ENCODE peak calls at places on chromosome 16, in ten cellular contexts. R is A549, F is sigmoid colon, Q is IMR-90, K is ovary, N is prostate gland, P is HepG2, X is right lobe of liver, Z is tibial nerve, H is Peyer's patch. D is an unnamed sample. For H3K4me1, the result is how much of the 10 kb centered on the place peaks cover.

GRCh38 chr16:70465999-70466811 is 11.8 kb downstream of the FCSK start:
- DNase-seq in Z (no peak), H (no peak), P (no peak), Q (no peak), R (no peak), K (no peak), N (no peak), F (no peak), X (no peak), D (no peak)

GRCh38 chr16:2749476-2749875 is 3.0 kb upstream of the SRRM2 start:
- DNase-seq in Q (no peak), K (no peak), R (no peak), P (no peak), F (no peak), H (no peak), Z (no peak), N (no peak), X (no peak), D (no peak)

GRCh38 chr16:48164907-48165715 is 9.3 kb upstream of the ABCC12 start:
- DNase-seq in Q (peak), Z (peak), H (peak), R (peak), F (peak), X (peak), P (peak), N (peak), K (peak), D (peak)

GRCh38 chr16:63613701-63614100 is 1508.2 kb downstream of the CDH11 start:
- DNase-seq in X (no peak), N (no peak), R (peak), P (peak), H (no peak), K (no peak), Q (peak), Z (no peak), F (no peak), D (no peak)

GRCh38 chr16:67481561-67482259 is 753 bp upstream of the ATP6V0D1 start:
- DNase-seq in Q (peak), R (no peak), H (peak), X (peak), N (no peak), K (peak), Z (peak), P (peak), F (peak), D (peak)

GRCh38 chr16:73213761-73214480 is 166.0 kb upstream of the ZFHX3 start:
- DNase-seq in H (no peak), K (no peak), Z (no peak), P (no peak), R (no peak), F (no peak), X (no peak), Q (peak), N (peak), D (no peak)

GRCh38 chr16:70302745-70303144 is 3.8 kb downstream of the DDX19B start:
- DNase-seq in R (no peak), Q (no peak), K (no peak), N (no peak), H (no peak), Z (no peak), F (no peak), P (no peak), X (no peak), D (no peak)

GRCh38 chr16:55672471-55672870 is 16.7 kb downstream of the SLC6A2 start:
- DNase-seq in R (no peak), F (no peak), Q (no peak), P (no peak), H (no peak), X (no peak), N (no peak), Z (peak), K (no peak), D (no peak)

GRCh38 chr16:71895679-71896385 is 501 bp downstream of the IST1 start:
- DNase-seq in Z (peak), Q (peak), H (peak), N (peak), K (no peak), P (no peak), R (peak), F (peak), X (peak), D (peak)

GRCh38 chr16:70703041-70703834 is 17.4 kb upstream of the MTSS2 start:
- DNase-seq in Q (peak), R (no peak), X (no peak), P (peak), N (peak), Z (no peak), H (no peak), K (peak), F (peak), D (no peak)

GRCh38 chr16:30131869-30132475 is 9.0 kb upstream of the MAPK3 start:
- DNase-seq in P (no peak), K (no peak), X (no peak), H (no peak), Q (no peak), N (no peak), F (no peak), Z (no peak), R (no peak), D (no peak)

GRCh38 chr16:65377131-65377649 is 255.3 kb upstream of the CDH11 start:
- DNase-seq in F (no peak), K (no peak), R (no peak), Q (no peak), Z (no peak), X (no peak), N (no peak), H (no peak), P (no peak), D (no peak)

GRCh38 chr16:9070295-9070694 is 21.1 kb upstream of the HAPSTR1 start:
- DNase-seq in N (no peak), H (no peak), Z (no peak), Q (no peak), F (no peak), P (no peak), K (no peak), R (no peak), X (no peak), D (no peak)

GRCh38 chr16:25950586-25951201 is 258.9 kb downstream of the HS3ST4 start:
- DNase-seq in P (no peak), H (no peak), N (no peak), F (no peak), K (no peak), Z (no peak), R (no peak), X (no peak), Q (no peak), D (no peak)

GRCh38 chr16:56547120-56547948 is 17.5 kb upstream of the MT4 start:
- DNase-seq in X (no peak), N (peak), K (no peak), R (no peak), Z (no peak), F (peak), P (no peak), H (no peak), Q (peak), D (no peak)

GRCh38 chr16:24723663-24724062 is 5.8 kb upstream of the TNRC6A start:
- DNase-seq in H (no peak), R (no peak), N (no peak), P (no peak), X (no peak), K (no peak), Q (peak), F (no peak), Z (no peak), D (no peak)

GRCh38 chr16:49545243-49545642 is 171.6 kb downstream of the C16orf78 start:
- DNase-seq in N (no peak), K (no peak), Q (no peak), P (no peak), H (no peak), Z (no peak), F (no peak), R (no peak), X (no peak), D (no peak)

GRCh38 chr16:27408012-27408601 is 6.1 kb downstream of the IL21R start:
- DNase-seq in X (no peak), F (no peak), N (no peak), Z (no peak), K (no peak), R (no peak), Q (peak), H (no peak), P (peak), D (no peak)

GRCh38 chr16:46974352-46974751 is 878 bp upstream of the DNAJA2 start:
- DNase-seq in P (peak), R (peak), K (no peak), F (no peak), Z (peak), Q (no peak), N (no peak), X (no peak), H (no peak), D (no peak)

GRCh38 chr16:13165024-13165423 is 263.6 kb downstream of the SHISA9 start:
- DNase-seq in K (no peak), Q (no peak), R (no peak), P (no peak), X (no peak), Z (no peak), N (no peak), F (no peak), H (no peak), D (no peak)

GRCh38 chr16:9047689-9048301 is 43.6 kb upstream of the HAPSTR1 start:
- DNase-seq in N (peak), H (peak), R (peak), X (peak), F (peak), K (peak), Q (peak), Z (peak), P (peak), D (peak)

GRCh38 chr16:22300427-22301071 is 3.3 kb downstream of the POLR3E start:
- DNase-seq in F (peak), N (peak), H (peak), X (peak), K (no peak), R (peak), Z (peak), Q (peak), P (peak), D (peak)

GRCh38 chr16:71536752-71537499 is 10.7 kb downstream of the CHST4 start:
- DNase-seq in K (no peak), X (no peak), N (no peak), H (no peak), P (no peak), Q (no peak), R (no peak), Z (no peak), F (no peak), D (no peak)

GRCh38 chr16:3459401-3460090 is 16.1 kb downstream of the NAA60 start:
- DNase-seq in N (no peak), F (no peak), P (no peak), X (no peak), R (no peak), H (no peak), K (peak), Q (peak), Z (no peak), D (no peak)

GRCh38 chr16:73032548-73033270 is 15.2 kb downstream of the ZFHX3 start:
- DNase-seq in P (no peak), X (no peak), K (no peak), Q (no peak), H (no peak), N (no peak), R (no peak), F (no peak), Z (no peak), D (no peak)

GRCh38 chr16:15403392-15403995 is 7.9 kb downstream of the MPV17L start:
- DNase-seq in K (no peak), N (no peak), Z (no peak), P (no peak), F (no peak), R (no peak), Q (no peak), X (no peak), H (no peak), D (no peak)

GRCh38 chr16:77211880-77212735 is 12.9 kb downstream of the SYCE1L start:
- DNase-seq in K (peak), H (peak), X (no peak), P (no peak), F (no peak), R (peak), N (peak), Q (no peak), Z (no peak), D (peak)

GRCh38 chr16:23134274-23134673 is 15.0 kb downstream of the USP31 start:
- DNase-seq in X (peak), K (peak), H (peak), Q (no peak), P (peak), N (no peak), R (no peak), F (no peak), Z (no peak), D (peak)

GRCh38 chr16:28592979-28593553 is 3.8 kb downstream of the SULT1A2 start:
- DNase-seq in N (no peak), R (no peak), X (no peak), H (no peak), K (no peak), Q (no peak), P (no peak), Z (no peak), F (no peak), D (no peak)

GRCh38 chr16:15829460-15829859 is 27.4 kb downstream of the MYH11 start:
- DNase-seq in H (peak), N (peak), Q (peak), Z (peak), X (no peak), R (no peak), K (peak), F (peak), P (no peak), D (no peak)

GRCh38 chr16:81443688-81444447 is 740 bp upstream of the CMIP start:
- DNase-seq in R (no peak), X (peak), H (peak), K (peak), N (no peak), F (peak), P (no peak), Q (no peak), Z (no peak), D (peak)

GRCh38 chr16:81446318-81447275 is 2.0 kb downstream of the CMIP start:
- DNase-seq in R (peak), X (peak), F (no peak), Z (no peak), H (peak), P (no peak), Q (peak), K (no peak), N (peak), D (peak)

GRCh38 chr16:81445926-81446317 is 1.3 kb downstream of the CMIP start:
- DNase-seq in P (no peak), H (no peak), R (no peak), K (no peak), F (no peak), Z (no peak), N (peak), X (no peak), Q (no peak), D (no peak)

GRCh38 chr16:81444448-81445121 is at the start of gene CMIP:
- DNase-seq in P (peak), H (peak), Q (peak), Z (peak), K (peak), X (peak), N (peak), F (peak), R (peak), D (peak)

GRCh38 chr16:81445143-81445922 is 725 bp downstream of the CMIP start:
- DNase-seq in H (peak), X (peak), Q (peak), N (no peak), P (no peak), Z (no peak), K (peak), R (no peak), F (peak), D (peak)
- H3K4me1 ChIP-seq in H (under half), X (under half), Q (under half), N (under half), P (half or more), Z (under half), K (under half), R (under half), F (half or more), D (under half)

GRCh38 chr16:85611455-85612190 is 1.5 kb upstream of the GSE1 start:
- DNase-seq in N (peak), P (peak), K (peak), Q (peak), F (peak), R (peak), X (peak), H (peak), Z (peak), D (peak)

GRCh38 chr16:85612801-85613608 is at the start of gene GSE1:
- DNase-seq in R (peak), X (peak), Z (peak), F (peak), P (peak), Q (peak), N (peak), K (peak), H (peak), D (peak)

GRCh38 chr16:85611205-85611454 is 2.0 kb upstream of the GSE1 start:
- DNase-seq in K (peak), Q (no peak), N (no peak), X (no peak), Z (no peak), P (no peak), F (no peak), H (peak), R (peak), D (no peak)

GRCh38 chr16:85613609-85614337 is 651 bp downstream of the GSE1 start:
- DNase-seq in N (peak), Z (peak), K (peak), Q (no peak), F (peak), P (peak), H (peak), X (peak), R (peak), D (peak)

DNA sequence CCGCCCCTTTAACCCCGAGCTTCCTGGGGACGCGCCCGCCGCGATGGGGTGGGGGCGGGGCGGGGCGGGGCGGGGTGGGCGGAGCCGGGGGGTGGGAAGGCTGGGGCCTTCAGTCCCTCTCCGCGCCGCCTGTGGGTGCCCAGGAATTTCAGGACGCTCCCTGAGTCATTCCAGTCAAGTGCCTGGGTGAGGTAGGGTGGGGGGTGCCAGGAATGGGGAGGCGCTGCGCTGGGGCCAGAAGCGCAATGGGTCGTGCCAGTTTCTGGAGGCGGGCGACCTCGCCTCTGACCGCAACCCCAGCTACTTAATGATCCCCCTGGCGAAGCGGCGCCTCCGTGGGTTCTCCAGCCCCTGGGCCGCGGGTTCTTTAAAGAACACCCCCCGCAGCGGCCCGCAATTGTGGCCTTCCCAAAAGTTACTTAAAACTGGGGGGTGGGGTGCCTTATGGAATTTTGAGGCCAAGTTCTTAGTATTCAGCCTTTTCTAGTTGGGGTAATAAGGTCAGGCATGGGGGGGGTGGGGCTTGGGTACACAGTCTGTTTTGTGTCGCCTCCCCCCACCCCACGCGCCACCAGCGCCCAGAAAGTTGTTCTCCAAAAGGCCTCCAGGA is 826 bp upstream of the GSE1 start:
- DNase-seq in X (peak), Q (peak), F (peak), N (peak), H (peak), Z (peak), R (peak), P (peak), K (peak), D (peak)
- TF ChIP-seq POLR2A in X (no peak), Q (peak), F (no peak), N (peak), H (no peak), Z (no peak), R (peak), P (peak), K (no peak), D (peak)

DNA sequence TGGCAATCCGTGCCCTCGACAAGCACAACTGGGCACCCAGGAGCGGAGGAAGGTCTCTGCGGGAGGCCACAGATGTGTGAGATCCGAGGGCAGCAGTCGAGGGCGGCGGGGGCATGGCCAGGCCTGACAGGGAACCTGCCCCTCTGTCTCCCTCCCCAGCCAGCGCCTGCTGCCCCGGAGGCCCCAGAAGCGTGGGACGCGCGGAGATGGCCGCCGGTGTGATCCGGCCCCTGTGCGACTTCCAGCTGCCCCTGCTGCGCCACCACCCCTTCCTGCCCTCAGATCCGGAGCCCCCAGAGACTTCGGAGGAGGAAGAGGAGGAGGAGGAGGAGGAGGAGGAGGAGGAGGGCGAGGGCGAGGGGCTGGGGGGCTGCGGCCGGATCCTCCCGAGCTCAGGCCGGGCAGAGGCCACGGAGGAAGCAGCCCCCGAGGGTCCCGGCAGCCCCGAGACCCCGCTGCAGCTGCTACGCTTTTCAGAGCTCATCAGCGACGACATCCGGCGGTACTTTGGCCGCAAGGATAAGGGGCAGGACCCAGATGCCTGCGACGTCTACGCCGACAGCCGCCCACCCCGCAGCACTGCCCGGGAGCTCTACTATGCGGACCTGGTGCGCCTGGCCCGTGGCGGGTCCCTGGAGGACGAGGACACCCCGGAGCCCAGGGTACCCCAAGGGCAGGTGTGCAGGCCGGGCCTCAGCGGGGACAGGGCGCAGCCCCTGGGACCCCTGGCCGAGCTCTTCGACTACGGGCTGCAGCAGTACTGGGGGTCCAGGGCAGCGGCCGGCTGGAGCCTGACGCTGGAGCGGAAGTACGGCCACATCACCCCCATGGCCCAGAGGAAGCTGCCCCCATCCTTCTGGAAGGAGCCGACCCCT is 1.7 kb downstream of the PERCC1 start:
- DNase-seq in X (no peak), N (no peak), F (no peak), R (no peak), P (no peak), Z (no peak), K (no peak), Q (no peak), H (no peak), D (no peak)
- H3K4me3 ChIP-seq in X (no peak), N (peak), F (no peak), R (no peak), P (no peak), Z (no peak), K (no peak), Q (no peak), H (peak), D (no peak)

GRCh38 chr16:79284760-79285159 is 315.8 kb downstream of the MAF start:
- DNase-seq in H (no peak), Z (no peak), F (no peak), R (no peak), X (no peak), P (no peak), K (no peak), N (no peak), Q (no peak), D (no peak)
- H3K4me1 ChIP-seq in H (under half), Z (under half), F (under half), R (under half), X (under half), P (under half), K (under half), N (under half), Q (under half), D (under half)

GRCh38 chr16:87536795-87537142 is 43.9 kb upstream of the ZCCHC14 start:
- DNase-seq in N (no peak), H (no peak), X (no peak), F (no peak), Z (no peak), P (no peak), R (no peak), Q (no peak), K (no peak), D (no peak)
- TF ChIP-seq POLR2A in N (no peak), H (no peak), X (no peak), F (no peak), Z (no peak), P (peak), R (no peak), Q (no peak), K (no peak), D (no peak)

GRCh38 chr16:78395035-78395434 is 295.6 kb downstream of the WWOX start:
- DNase-seq in Z (no peak), R (no peak), X (no peak), N (no peak), P (no peak), H (no peak), F (no peak), K (no peak), Q (no peak), D (no peak)
- H3K4me3 ChIP-seq in Z (no peak), R (no peak), X (no peak), N (no peak), P (no peak), H (no peak), F (no peak), K (no peak), Q (no peak), D (no peak)

GRCh38 chr16:57824880-57825279 is 22.6 kb upstream of the KIFC3 start:
- DNase-seq in Z (no peak), K (no peak), N (no peak), H (no peak), X (no peak), P (peak), Q (no peak), F (no peak), R (no peak), D (no peak)
- H3K4me1 ChIP-seq in Z (under half), K (under half), N (under half), H (under half), X (half or more), P (half or more), Q (under half), F (under half), R (half or more), D (half or more)

GRCh38 chr16:85917012-85917411 is 18.1 kb downstream of the IRF8 start:
- DNase-seq in F (no peak), N (no peak), Q (no peak), K (no peak), P (no peak), Z (no peak), H (no peak), X (no peak), R (no peak), D (no peak)
- TF ChIP-seq POLR2A in F (no peak), N (no peak), Q (no peak), K (no peak), P (no peak), Z (no peak), H (no peak), X (no peak), R (no peak), D (no peak)